ENCODE peak calls at places on chromosomes 4 and X, in nine cellular contexts. V, X, R, C, M, J, P, O and S are unnamed samples.

GRCh38 chrX:97026406-97026805 is 142.7 kb downstream of the RPA4 start:
- DNase-seq in V (no peak), X (no peak), R (no peak), C (no peak), M (peak; percentile 3), J (peak; percentile 71), P (no peak), O (no peak), S (peak; percentile 5)

GRCh38 chr4:153542835-153543234 is 76.7 kb downstream of the TMEM131L start:
- DNase-seq in V (no peak), X (no peak), R (no peak), C (no peak), M (no peak), J (no peak), P (no peak), O (no peak), S (no peak)

GRCh38 chrX:11239230-11239629 is 54.0 kb upstream of the AMELX start:
- DNase-seq in V (no peak), X (no peak), R (no peak), C (peak; percentile 52), M (peak; percentile 70), J (no peak), P (no peak), O (no peak), S (no peak)

GRCh38 chrX:20382518-20383291 is 116.0 kb upstream of the RPS6KA3 start:
- DNase-seq in V (no peak), X (no peak), R (peak; percentile 56), C (no peak), M (no peak), J (no peak), P (no peak), O (no peak), S (no peak)

GRCh38 chr4:181647396-181648107 is 595.6 kb upstream of the TENM3 start:
- DNase-seq in V (no peak), X (no peak), R (no peak), C (no peak), M (peak; percentile 27), J (no peak), P (no peak), O (no peak), S (no peak)

GRCh38 chr4:174135530-174135929 is 147.9 kb downstream of the FBXO8 start:
- DNase-seq in V (no peak), X (no peak), R (no peak), C (no peak), M (no peak), J (no peak), P (no peak), O (no peak), S (no peak)

GRCh38 chrX:130165181-130165702 is 399 bp downstream of the AIFM1 start:
- DNase-seq in V (no peak), X (no peak), R (no peak), C (no peak), M (peak; percentile 61), J (no peak), P (no peak), O (no peak), S (no peak)

GRCh38 chr4:105871997-105872396 is 23.3 kb upstream of the NPNT start:
- DNase-seq in V (no peak), X (no peak), R (no peak), C (no peak), M (no peak), J (no peak), P (no peak), O (no peak), S (no peak)

GRCh38 chr4:138952405-138952804 is 63.2 kb upstream of the NOCT start:
- DNase-seq in V (no peak), X (peak; percentile 8), R (no peak), C (no peak), M (no peak), J (no peak), P (no peak), O (no peak), S (no peak)

GRCh38 chrX:135396109-135396508 is 25.6 kb upstream of the SMIM10L2A start:
- DNase-seq in V (no peak), X (no peak), R (no peak), C (no peak), M (peak; percentile 19), J (no peak), P (no peak), O (no peak), S (no peak)

GRCh38 chrX:155179343-155179997 is 36.8 kb upstream of the VBP1 start:
- DNase-seq in V (no peak), X (no peak), R (no peak), C (no peak), M (peak; percentile 0), J (no peak), P (peak; percentile 18), O (no peak), S (no peak)

GRCh38 chrX:44980883-44981282 is 107.9 kb downstream of the KDM6A start:
- DNase-seq in V (no peak), X (no peak), R (no peak), C (no peak), M (no peak), J (no peak), P (no peak), O (no peak), S (no peak)

GRCh38 chr4:22233257-22233656 is 282.6 kb downstream of the ADGRA3 start:
- DNase-seq in V (no peak), X (no peak), R (no peak), C (no peak), M (no peak), J (no peak), P (no peak), O (no peak), S (no peak)

GRCh38 chr4:86935833-86936721 is 1.3 kb downstream of the AFF1 start:
- DNase-seq in V (peak; percentile 68), X (peak; percentile 35), R (peak; percentile 68), C (no peak), M (peak; percentile 78), J (no peak), P (peak; percentile 60), O (peak; percentile 56), S (peak; percentile 36)

GRCh38 chr4:70688795-70689231 is 481 bp downstream of the UTP3 start:
- DNase-seq in V (no peak), X (no peak), R (no peak), C (no peak), M (no peak), J (no peak), P (no peak), O (no peak), S (no peak)

GRCh38 chr4:112245383-112245782 is 13.8 kb downstream of the AP1AR start:
- DNase-seq in V (no peak), X (no peak), R (no peak), C (no peak), M (peak; percentile 14), J (no peak), P (peak; percentile 10), O (no peak), S (no peak)

GRCh38 chr4:110898290-110898689 is 275.4 kb upstream of the PITX2 start:
- DNase-seq in V (no peak), X (no peak), R (no peak), C (no peak), M (no peak), J (no peak), P (no peak), O (no peak), S (no peak)

GRCh38 chrX:53116101-53116500 is 22.2 kb downstream of the KANTR start:
- DNase-seq in V (no peak), X (no peak), R (no peak), C (no peak), M (peak; percentile 90), J (no peak), P (no peak), O (no peak), S (no peak)

GRCh38 chr4:155403886-155404285 is 27.1 kb upstream of the MAP9 start:
- DNase-seq in V (no peak), X (no peak), R (no peak), C (peak; percentile 24), M (peak; percentile 44), J (peak; percentile 5), P (no peak), O (no peak), S (peak; percentile 3)

GRCh38 chr4:85147481-85148076 is 181.1 kb upstream of the WDFY3 start:
- DNase-seq in V (peak; percentile 46), X (peak; percentile 2), R (peak; percentile 27), C (peak; percentile 48), M (peak; percentile 79), J (peak; percentile 85), P (peak; percentile 53), O (no peak), S (peak; percentile 87)

GRCh38 chrX:31449064-31449463 is 377.2 kb upstream of the FTHL17 start:
- DNase-seq in V (no peak), X (no peak), R (no peak), C (no peak), M (no peak), J (peak; percentile 77), P (no peak), O (no peak), S (no peak)

GRCh38 chrX:45768666-45769065 is 568.0 kb upstream of the DIPK2B start:
- DNase-seq in V (no peak), X (no peak), R (no peak), C (no peak), M (peak; percentile 49), J (no peak), P (no peak), O (no peak), S (no peak)

GRCh38 chr4:87011340-87012034 is 76.7 kb downstream of the AFF1 start:
- DNase-seq in V (no peak), X (peak; percentile 33), R (peak; percentile 44), C (peak; percentile 77), M (peak; percentile 91), J (no peak), P (no peak), O (no peak), S (no peak)

GRCh38 chr4:122458625-122459024 is 2.1 kb upstream of the IL2 start:
- DNase-seq in V (no peak), X (no peak), R (no peak), C (no peak), M (peak; percentile 4), J (no peak), P (peak; percentile 8), O (no peak), S (no peak)

GRCh38 chr4:38174811-38175210 is 214.6 kb downstream of the PTTG2 start:
- DNase-seq in V (no peak), X (no peak), R (no peak), C (no peak), M (no peak), J (no peak), P (no peak), O (no peak), S (no peak)

GRCh38 chr4:20428410-20429160 is 176.9 kb downstream of the SLIT2 start:
- DNase-seq in V (no peak), X (no peak), R (no peak), C (no peak), M (peak; percentile 69), J (peak; percentile 24), P (no peak), O (no peak), S (no peak)

GRCh38 chr4:102449751-102450352 is 51.3 kb upstream of the NFKB1 start:
- DNase-seq in V (peak; percentile 33), X (peak; percentile 4), R (peak; percentile 59), C (no peak), M (peak; percentile 76), J (peak; percentile 79), P (peak; percentile 72), O (no peak), S (peak; percentile 49)

GRCh38 chr4:8560265-8561047 is 19.7 kb upstream of the GPR78 start:
- DNase-seq in V (no peak), X (no peak), R (no peak), C (no peak), M (no peak), J (no peak), P (no peak), O (no peak), S (no peak)

GRCh38 chrX:154594491-154594890 is 9.6 kb downstream of the CTAG1A start:
- DNase-seq in V (no peak), X (no peak), R (no peak), C (no peak), M (no peak), J (no peak), P (no peak), O (no peak), S (no peak)

GRCh38 chrX:109793191-109793590 is 60.1 kb upstream of the ACSL4 start:
- DNase-seq in V (no peak), X (no peak), R (no peak), C (no peak), M (no peak), J (no peak), P (no peak), O (no peak), S (no peak)

GRCh38 chrX:103063918-103064434 is at the start of gene BEX1:
- DNase-seq in V (peak; percentile 37), X (no peak), R (no peak), C (no peak), M (peak; percentile 1), J (peak; percentile 94), P (no peak), O (no peak), S (peak; percentile 95)